ENCODE peak calls at places on chromosomes 6 and 20, in four cellular contexts. V is GM12878, Q is HepG2, S is K562. H is an unnamed sample.

GRCh38 chr6:21340563-21340962 is 253.0 kb upstream of the SOX4 start:
- DNase-seq in V (no peak), Q (no peak), S (no peak), H (no peak)

GRCh38 chr6:52517502-52518278 is 59.2 kb downstream of the TRAM2 start:
- DNase-seq in V (no peak), Q (peak), S (peak), H (peak)

GRCh38 chr20:48128436-48128835 is 343.2 kb upstream of the SULF2 start:
- DNase-seq in V (no peak), Q (no peak), S (no peak), H (no peak)

GRCh38 chr20:50977066-50978045 is 18.7 kb downstream of the MOCS3 start:
- DNase-seq in V (no peak), Q (no peak), S (no peak), H (no peak)

GRCh38 chr6:111971866-111972532 is 81.9 kb upstream of the CCN6 start:
- DNase-seq in V (no peak), Q (no peak), S (no peak), H (no peak)

GRCh38 chr20:47113362-47114118 is 218.9 kb downstream of the EYA2 start:
- DNase-seq in V (no peak), Q (peak), S (no peak), H (no peak)

GRCh38 chr6:56388414-56388752 is 141.0 kb upstream of the COL21A1 start:
- DNase-seq in V (no peak), Q (no peak), S (no peak), H (no peak)

GRCh38 chr6:132063204-132063603 is 112.0 kb upstream of the CCN2 start:
- DNase-seq in V (no peak), Q (no peak), S (no peak), H (no peak)

GRCh38 chr6:153069897-153070296 is 61.2 kb downstream of the RGS17 start:
- DNase-seq in V (no peak), Q (no peak), S (no peak), H (no peak)

GRCh38 chr6:37495199-37495913 is 4.3 kb downstream of the CCDC167 start:
- DNase-seq in V (no peak), Q (no peak), S (no peak), H (no peak)

GRCh38 chr6:81751388-81752083 is 945 bp downstream of the TENT5A start:
- DNase-seq in V (no peak), Q (peak), S (no peak), H (peak)

GRCh38 chr20:25399038-25399430 is 8.4 kb upstream of the ABHD12 start:
- DNase-seq in V (no peak), Q (peak), S (peak), H (no peak)

GRCh38 chr6:43812850-43813584 is 43.0 kb downstream of the VEGFA start:
- DNase-seq in V (peak), Q (no peak), S (no peak), H (no peak)

GRCh38 chr20:53950031-53950430 is 120.4 kb downstream of the BCAS1 start:
- DNase-seq in V (no peak), Q (no peak), S (no peak), H (no peak)

GRCh38 chr6:26000366-26000886 is 37.8 kb downstream of the TRIM38 start:
- DNase-seq in V (no peak), Q (no peak), S (no peak), H (no peak)

GRCh38 chr6:26006086-26006939 is 43.7 kb downstream of the TRIM38 start:
- DNase-seq in V (no peak), Q (no peak), S (no peak), H (no peak)

GRCh38 chr6:25998379-25998778 is 35.8 kb downstream of the TRIM38 start:
- DNase-seq in V (no peak), Q (no peak), S (no peak), H (no peak)

DNA sequence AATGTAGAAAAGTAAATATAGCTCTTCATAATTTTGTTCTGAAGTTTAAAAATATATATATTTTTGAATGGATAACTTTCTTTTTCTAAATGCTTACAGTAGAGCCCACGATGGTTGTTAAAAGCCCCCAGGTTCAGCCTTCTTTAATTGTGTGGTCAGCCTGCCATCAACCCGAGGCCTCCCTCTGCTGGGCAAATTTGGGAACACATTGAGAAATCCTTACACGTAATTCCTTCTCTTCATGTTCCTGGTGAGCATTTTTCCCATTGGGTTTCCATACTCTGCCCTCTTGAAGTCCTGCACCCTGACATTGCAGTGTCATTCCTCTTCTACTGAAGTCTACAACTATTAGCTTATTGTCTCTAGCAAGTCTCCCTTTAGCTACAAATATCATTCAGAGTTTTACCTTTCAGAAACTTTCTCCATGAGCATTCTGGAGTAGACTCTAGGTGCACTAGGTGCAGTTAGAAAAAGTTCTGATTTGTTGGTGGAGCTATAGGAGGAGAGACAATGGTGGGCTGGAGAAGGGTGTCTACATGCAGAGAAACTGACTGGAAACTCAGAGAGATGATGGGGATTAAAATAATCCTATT is 40.6 kb downstream of the TRIM38 start:
- DNase-seq in V (no peak), Q (peak), S (peak), H (peak)
- TF ChIP-seq CBFB in V (no peak), Q (no peak), S (no peak), H (no peak)

DNA sequence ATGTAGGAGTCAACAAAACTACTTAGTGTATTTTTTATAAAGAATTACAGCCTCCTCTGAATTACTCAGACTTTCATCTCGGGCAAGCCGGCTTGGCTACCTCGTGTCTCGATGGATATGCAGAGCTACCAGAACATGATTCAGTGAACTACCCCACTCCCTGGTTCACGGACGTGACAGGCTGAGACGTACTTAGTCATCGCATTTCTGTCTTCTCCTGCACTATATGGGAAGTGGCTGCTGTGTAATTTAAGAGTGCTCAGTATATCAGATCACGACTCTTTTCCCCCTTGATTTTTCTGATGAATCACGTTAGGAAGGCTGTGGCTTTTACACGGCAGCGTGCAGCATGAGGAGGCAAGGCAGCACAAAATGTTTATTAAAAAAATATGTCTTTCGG is 302.7 kb upstream of the ZFP64 start:
- DNase-seq in V (no peak), Q (no peak), S (no peak), H (no peak)
- TF ChIP-seq CBFB in V (no peak), Q (no peak), S (no peak), H (no peak)

GRCh38 chr6:816510-817084 is 123.7 kb upstream of the EXOC2 start:
- DNase-seq in V (no peak), Q (peak), S (no peak), H (no peak)
- TF ChIP-seq CBFB in V (no peak), Q (no peak), S (no peak), H (no peak)

GRCh38 chr6:168039849-168040248 is 39.2 kb downstream of the FRMD1 start:
- DNase-seq in V (no peak), Q (no peak), S (no peak), H (no peak)
- TF ChIP-seq CBFB in V (no peak), Q (no peak), S (no peak), H (no peak)

DNA sequence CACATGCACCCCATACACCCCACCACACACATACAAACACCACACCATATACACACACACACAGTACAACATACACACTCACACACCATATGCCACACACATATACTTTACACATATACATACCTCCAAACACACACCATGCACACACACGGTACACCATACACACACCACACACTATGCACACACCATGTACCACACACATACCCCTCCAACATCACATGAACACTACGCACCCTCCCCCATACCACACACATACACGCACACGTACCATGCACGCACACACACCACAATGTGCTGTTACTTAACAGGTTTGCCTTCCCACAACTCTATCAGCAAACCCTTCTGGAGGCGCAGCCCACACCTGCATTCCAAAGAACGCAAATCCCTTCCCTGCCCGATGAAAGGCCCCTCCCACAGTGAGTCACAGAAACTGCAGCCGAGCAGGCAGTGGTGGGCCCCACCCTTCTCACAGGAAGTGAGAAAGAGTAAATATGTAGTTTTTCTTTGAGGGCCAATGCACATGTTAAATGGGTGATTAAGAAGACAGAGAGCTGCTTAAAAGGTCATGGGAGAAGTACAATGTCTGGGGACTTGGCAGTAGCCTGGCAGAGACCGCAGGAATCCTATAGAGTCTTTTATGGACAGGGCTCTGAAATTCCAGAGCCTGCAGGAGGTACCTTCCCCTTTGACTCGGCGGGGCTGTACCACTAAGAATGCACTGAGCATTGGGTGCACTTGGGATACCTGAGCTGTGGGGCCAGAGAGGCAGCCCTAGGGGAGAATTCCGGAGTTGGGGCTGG is 34.1 kb upstream of the EZR start:
- DNase-seq in V (peak), Q (peak), S (peak), H (peak)
- TF ChIP-seq CBFB in V (no peak), Q (no peak), S (peak), H (no peak)

DNA sequence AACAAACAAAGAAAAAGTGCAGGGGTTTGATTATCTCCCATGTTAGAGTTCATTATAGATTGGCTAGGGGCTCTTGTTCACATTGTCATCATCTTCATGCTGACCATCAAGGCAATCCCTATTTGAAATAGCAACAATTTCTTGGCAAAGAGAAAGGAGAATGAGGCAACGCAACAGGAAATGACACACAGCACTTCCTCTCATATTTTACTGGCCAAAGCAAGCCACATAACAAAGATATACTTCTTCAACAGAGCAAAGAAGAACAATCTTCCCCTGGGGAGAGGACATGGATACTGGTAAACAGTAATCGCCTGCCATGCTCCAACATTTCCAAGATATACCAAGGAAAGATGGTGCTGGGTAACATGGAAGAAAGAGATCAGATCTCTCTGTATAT is 29.8 kb downstream of the EPM2A start:
- DNase-seq in V (no peak), Q (no peak), S (no peak), H (no peak)
- TF ChIP-seq CBFB in V (no peak), Q (no peak), S (no peak), H (no peak)

GRCh38 chr6:717135-717534 is 24.2 kb upstream of the EXOC2 start:
- DNase-seq in V (no peak), Q (no peak), S (no peak), H (no peak)
- TF ChIP-seq CBFB in V (no peak), Q (no peak), S (no peak), H (no peak)